ENCODE peak calls at places on chromosomes 2 and 18, in four cellular contexts. R is NCI-H1417, T is left cardiac atrium, H is astrocyte of the spinal cord. L is an unnamed sample.

GRCh38 chr2:38873763-38874162 is 2.0 kb downstream of the DHX57 start:
- DNase-seq in R (no peak), T (no peak), H (no peak), L (no peak)

GRCh38 chr18:8247700-8248099 is 361.5 kb upstream of the RAB12 start:
- DNase-seq in R (no peak), T (no peak), H (no peak), L (no peak)

GRCh38 chr2:217935901-217936684 is 66.7 kb downstream of the TNS1 start:
- DNase-seq in R (no peak), T (no peak), H (no peak), L (no peak)

GRCh38 chr18:50973367-50974126 is 5.7 kb downstream of the ELAC1 start:
- DNase-seq in R (no peak), T (no peak), H (peak), L (no peak)

GRCh38 chr2:51722311-51722710 is 690.4 kb upstream of the NRXN1 start:
- DNase-seq in R (no peak), T (no peak), H (peak), L (no peak)

GRCh38 chr2:191899442-191899841 is 52.6 kb upstream of the CAVIN2 start:
- DNase-seq in R (no peak), T (no peak), H (peak), L (no peak)

GRCh38 chr2:108911807-108912628 is 77.0 kb downstream of the EDAR start:
- DNase-seq in R (no peak), T (no peak), H (no peak), L (peak)

GRCh38 chr2:85324639-85325465 is 2.9 kb downstream of the TGOLN2 start:
- DNase-seq in R (no peak), T (no peak), H (no peak), L (no peak)

GRCh38 chr2:173652731-173653426 is 298.2 kb downstream of the CDCA7 start:
- DNase-seq in R (no peak), T (no peak), H (peak), L (no peak)

GRCh38 chr18:48680871-48681270 is 142.0 kb downstream of the CTIF start:
- DNase-seq in R (no peak), T (peak), H (peak), L (no peak)

GRCh38 chr18:8975624-8976023 is 126.9 kb upstream of the NDUFV2 start:
- DNase-seq in R (no peak), T (no peak), H (no peak), L (no peak)

GRCh38 chr2:188596054-188596453 is 304.4 kb downstream of the GULP1 start:
- DNase-seq in R (no peak), T (no peak), H (peak), L (no peak)

GRCh38 chr18:57337890-57338289 is 14.5 kb upstream of the ST8SIA3 start:
- DNase-seq in R (no peak), T (no peak), H (no peak), L (no peak)

GRCh38 chr2:26330114-26330581 is 15.8 kb upstream of the SELENOI start:
- DNase-seq in R (peak), T (peak), H (peak), L (peak)

GRCh38 chr2:100109986-100110980 is 32.1 kb downstream of the AFF3 start:
- DNase-seq in R (no peak), T (no peak), H (no peak), L (no peak)

GRCh38 chr2:219182331-219183150 is 4.5 kb downstream of the RETREG2 start:
- DNase-seq in R (no peak), T (no peak), H (no peak), L (no peak)

GRCh38 chr2:147273106-147273505 is 571.7 kb upstream of the ACVR2A start:
- DNase-seq in R (no peak), T (no peak), H (no peak), L (no peak)

GRCh38 chr2:79935771-79936657 is 368.5 kb downstream of the LRRTM1 start:
- DNase-seq in R (no peak), T (peak), H (peak), L (no peak)

GRCh38 chr2:216495656-216496055 is 3.0 kb upstream of the RPL37A start:
- DNase-seq in R (no peak), T (no peak), H (peak), L (no peak)

GRCh38 chr18:28015671-28016070 is 161.3 kb downstream of the CDH2 start:
- DNase-seq in R (peak), T (no peak), H (no peak), L (no peak)

GRCh38 chr2:191678437-191679110 is 638 bp downstream of the NABP1 start:
- DNase-seq in R (no peak), T (peak), H (no peak), L (peak)

L was measured in mesothelial cell of epicardium.